ENCODE peak calls at places on chromosomes 6 and 20, in five cellular contexts. X, T, B, E and G are unnamed samples. For H3K4me1, the result is how much of the 10 kb centered on the place peaks cover.

GRCh38 chr20:2314759-2315439 is 19.1 kb downstream of the TGM3 start:
- DNase-seq in B (peak), X (peak), T (peak), E (no peak), G (peak)

GRCh38 chr6:16591681-16592549 is 169.3 kb downstream of the ATXN1 start:
- DNase-seq in B (no peak), X (no peak), T (no peak), E (no peak), G (no peak)

GRCh38 chr20:47181056-47181862 is 175.2 kb downstream of the ZMYND8 start:
- DNase-seq in X (peak), T (peak), E (no peak), B (no peak), G (no peak)

GRCh38 chr20:56362833-56363413 is 4.1 kb downstream of the FAM210B start:
- DNase-seq in B (no peak), X (no peak), T (no peak), E (no peak), G (no peak)

GRCh38 chr6:74585779-74586178 is 620.1 kb downstream of the COL12A1 start:
- DNase-seq in T (peak), X (peak), E (no peak), B (no peak), G (no peak)

GRCh38 chr6:130018830-130019795 is 732 bp downstream of the L3MBTL3 start:
- DNase-seq in E (peak), B (no peak), T (peak), X (peak), G (no peak)

GRCh38 chr6:24768361-24768760 is 6.4 kb upstream of the GMNN start:
- DNase-seq in T (peak), B (no peak), X (no peak), E (no peak), G (no peak)

GRCh38 chr20:19712737-19713260 is 45.3 kb upstream of the RIN2 start:
- DNase-seq in T (no peak), E (no peak), X (peak), B (no peak), G (no peak)

GRCh38 chr6:37674161-37674560 is 23.5 kb downstream of the MDGA1 start:
- DNase-seq in E (no peak), B (no peak), X (no peak), T (no peak), G (no peak)

GRCh38 chr20:23061713-23062561 is 12.5 kb upstream of the THBD start:
- DNase-seq in E (peak), X (peak), B (peak), T (peak), G (no peak)

GRCh38 chr20:46010491-46011405 is 2.0 kb downstream of the MMP9 start:
- DNase-seq in T (no peak), B (no peak), E (no peak), X (no peak), G (no peak)

GRCh38 chr20:49610701-49611538 is 43.0 kb upstream of the PTGIS start:
- DNase-seq in X (peak), E (peak), B (peak), T (peak), G (no peak)

GRCh38 chr6:83096791-83097190 is 29.3 kb downstream of the DOP1A start:
- DNase-seq in T (peak), E (no peak), X (peak), B (no peak), G (no peak)

GRCh38 chr6:12801141-12801540 is 84.6 kb downstream of the PHACTR1 start:
- DNase-seq in X (peak), T (peak), E (no peak), B (no peak), G (no peak)

DNA sequence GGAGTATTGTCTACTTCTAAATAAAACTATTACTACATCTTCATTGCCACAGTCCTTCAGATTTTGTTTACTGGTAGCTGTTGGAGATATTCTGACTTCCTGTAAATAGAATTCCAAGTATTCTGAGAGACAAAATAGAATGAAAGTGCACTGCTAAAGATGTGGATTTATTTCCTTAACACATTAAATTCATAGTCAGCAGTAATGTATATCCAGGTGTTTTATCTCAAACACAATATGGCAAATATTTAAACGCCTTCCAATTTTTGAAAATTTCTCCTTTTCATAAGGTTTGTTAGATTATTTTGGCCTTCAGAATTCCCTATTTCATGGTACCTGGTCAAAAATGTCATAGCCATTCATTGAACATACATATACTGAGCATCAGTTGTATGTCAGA is 84.3 kb upstream of the MEI4 start:
- DNase-seq in E (no peak), T (no peak), B (no peak), X (no peak), G (no peak)
- H3K4me1 ChIP-seq in E (under half), T (under half), B (under half), X (under half), G (under half)

GRCh38 chr20:62219992-62220665 is at the start of gene HRH3:
- DNase-seq in B (no peak), E (no peak), X (peak), T (peak), G (no peak)
- H3K4me1 ChIP-seq in B (under half), E (under half), X (under half), T (under half), G (under half)

GRCh38 chr6:693737-694038 is 749 bp upstream of the EXOC2 start:
- DNase-seq in X (no peak), E (no peak), T (no peak), B (no peak), G (no peak)

GRCh38 chr6:692356-692851 is 535 bp downstream of the EXOC2 start:
- DNase-seq in T (peak), B (no peak), E (peak), X (peak), G (no peak)

GRCh38 chr6:689223-689622 is 3.7 kb downstream of the EXOC2 start:
- DNase-seq in E (no peak), X (no peak), T (no peak), B (no peak), G (no peak)

GRCh38 chr6:692858-693736 is at the start of gene EXOC2:
- DNase-seq in X (peak), T (peak), B (peak), E (peak), G (peak)
- H3K4me1 ChIP-seq in X (under half), T (under half), B (under half), E (under half), G (under half)

DNA sequence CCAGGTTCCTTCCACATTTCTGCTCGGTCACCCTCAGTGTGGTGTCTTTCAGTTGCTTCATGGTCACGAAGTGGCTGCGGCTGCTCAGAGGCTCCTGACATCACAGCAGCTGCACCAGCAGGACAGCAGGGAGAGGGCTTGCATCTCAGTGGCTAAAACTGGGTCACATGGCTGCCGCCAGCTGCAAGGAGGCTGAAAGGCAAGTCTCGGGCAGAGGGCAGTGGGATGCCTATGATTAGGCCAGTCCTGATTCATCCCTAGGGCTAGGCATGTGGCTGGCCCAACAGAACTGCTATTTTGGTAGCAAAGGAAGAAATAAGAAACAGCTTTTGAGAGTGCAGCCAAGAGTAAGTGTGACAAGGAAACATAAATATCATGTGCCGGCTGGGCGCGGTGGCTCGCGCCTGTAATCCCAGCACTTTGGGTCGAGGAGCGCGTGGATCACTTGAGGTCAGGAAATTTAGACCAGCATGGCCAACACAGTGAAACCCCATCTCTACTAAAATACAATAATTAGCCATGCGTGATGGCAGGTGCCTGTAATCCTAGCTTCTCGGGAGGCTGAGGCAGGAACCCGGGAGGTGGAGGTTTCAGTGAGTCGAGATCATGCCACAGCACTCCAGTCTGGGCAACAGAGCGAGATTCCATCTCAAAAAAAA is 46.6 kb downstream of the RBM38 start:
- DNase-seq in B (peak), T (no peak), X (no peak), E (peak), G (no peak)
- H3K4me1 ChIP-seq in B (half or more), T (under half), X (under half), E (under half), G (under half)

GRCh38 chr6:42928748-42929087 is 562 bp upstream of the CNPY3 start:
- DNase-seq in T (no peak), B (no peak), E (no peak), X (no peak), G (no peak)
- H3K4me1 ChIP-seq in T (under half), B (under half), E (under half), X (under half), G (under half)

DNA sequence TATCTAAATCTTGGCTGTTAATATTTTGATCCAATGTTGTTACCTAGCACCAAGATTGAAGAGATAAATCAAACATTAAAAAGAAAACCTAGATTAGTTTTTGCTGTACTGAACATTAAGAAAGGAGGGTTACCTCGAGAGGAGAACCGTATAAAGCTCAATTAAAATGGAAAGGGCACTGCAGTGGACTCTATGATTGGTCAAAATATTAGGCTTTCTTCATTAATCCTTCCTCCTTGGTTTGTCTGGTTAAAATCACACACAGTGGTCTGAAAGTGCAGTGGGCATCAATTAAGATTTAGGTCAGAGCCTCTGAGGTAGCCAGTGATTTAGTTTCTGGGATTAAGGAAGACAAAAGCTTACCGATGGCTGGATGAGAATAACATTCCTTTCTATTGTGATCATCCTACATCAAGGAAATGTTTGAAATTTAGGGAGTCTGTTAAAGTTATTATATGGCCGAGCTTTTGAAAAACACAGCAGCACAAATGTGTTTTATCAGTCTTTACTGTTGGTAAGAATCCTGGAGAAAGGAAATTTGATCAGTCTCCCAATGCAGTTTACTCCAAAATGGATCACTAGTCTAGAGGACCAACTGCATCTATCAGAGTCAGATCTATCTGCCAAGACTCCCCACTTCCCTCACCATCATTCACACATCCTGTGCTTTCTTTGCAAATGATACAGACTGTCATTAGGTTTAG is 134.6 kb upstream of the NEDD9 start:
- DNase-seq in E (no peak), T (peak), X (peak), B (no peak), G (no peak)
- H3K4me1 ChIP-seq in E (under half), T (under half), X (under half), B (under half), G (under half)

GRCh38 chr6:108721308-108721707 is 126.9 kb upstream of the ARMC2 start:
- DNase-seq in B (no peak), X (no peak), T (no peak), E (no peak), G (no peak)
- H3K4me1 ChIP-seq in B (under half), X (under half), T (under half), E (under half), G (under half)